ENCODE peak calls at places on chromosomes 6 and 20, in four cellular contexts. J is cardiac muscle cell; X is effector memory CD4-positive, alpha-beta T cell; R is endodermal cell. G is an unnamed sample. For H3K27me3, the result is how much of the 10 kb centered on the place peaks cover.

GRCh38 chr6:121839891-121840290 is 404.4 kb downstream of the GJA1 start:
- DNase-seq in X (no peak), J (no peak), R (no peak), G (no peak)

GRCh38 chr20:11905460-11906150 is 12.1 kb upstream of the BTBD3 start:
- DNase-seq in J (no peak), R (no peak), X (no peak), G (no peak)

GRCh38 chr20:24955045-24955444 is 6.0 kb downstream of the CST7 start:
- DNase-seq in R (peak), X (no peak), J (no peak), G (no peak)

GRCh38 chr6:109612268-109612667 is 78.7 kb downstream of the AK9 start:
- DNase-seq in J (no peak), X (no peak), R (no peak), G (no peak)

GRCh38 chr6:33417127-33417902 is 592 bp downstream of the CUTA start:
- DNase-seq in R (no peak), X (no peak), J (peak), G (no peak)

GRCh38 chr6:125598422-125598821 is 151.0 kb upstream of the HEY2 start:
- DNase-seq in X (no peak), J (peak), R (no peak), G (peak)

GRCh38 chr6:119501798-119502483 is 152.4 kb upstream of the MAN1A1 start:
- DNase-seq in R (no peak), X (no peak), J (no peak), G (no peak)

GRCh38 chr20:34437330-34437986 is 74.4 kb downstream of the ITCH start:
- DNase-seq in X (no peak), R (no peak), J (peak), G (no peak)

GRCh38 chr6:14441371-14441781 is 323.8 kb downstream of the CD83 start:
- DNase-seq in X (no peak), J (peak), R (no peak), G (no peak)

GRCh38 chr20:3900187-3900604 is 11.0 kb downstream of the PANK2 start:
- DNase-seq in X (no peak), J (no peak), R (no peak), G (no peak)

GRCh38 chr20:49455691-49456090 is 26.8 kb downstream of the KCNB1 start:
- DNase-seq in J (no peak), X (no peak), R (no peak), G (no peak)

GRCh38 chr6:81169166-81169565 is 583.3 kb downstream of the TENT5A start:
- DNase-seq in J (peak), X (no peak), R (no peak), G (no peak)

GRCh38 chr6:6699741-6700367 is 111.3 kb downstream of the LY86 start:
- DNase-seq in J (peak), X (no peak), R (peak), G (peak)

GRCh38 chr6:140663772-140664171 is 1289.3 kb upstream of the CITED2 start:
- DNase-seq in J (no peak), X (no peak), R (no peak), G (no peak)

GRCh38 chr20:52572687-52573086 is 381.1 kb upstream of the ZFP64 start:
- DNase-seq in R (no peak), X (no peak), J (peak), G (no peak)

GRCh38 chr6:26249959-26250805 is 114.8 kb upstream of the BTN3A2 start:
- DNase-seq in X (peak), R (peak), J (peak), G (peak)

GRCh38 chr20:19457551-19457950 is 245.1 kb downstream of the SLC24A3 start:
- DNase-seq in X (no peak), R (peak), J (no peak), G (no peak)

GRCh38 chr6:34059136-34059731 is 86.7 kb downstream of the GRM4 start:
- DNase-seq in X (no peak), R (no peak), J (no peak), G (no peak)

GRCh38 chr6:133396225-133396624 is 155.1 kb downstream of the EYA4 start:
- DNase-seq in R (no peak), X (no peak), J (peak), G (no peak)

GRCh38 chr20:45011108-45011526 is 44.8 kb downstream of the STK4 start:
- DNase-seq in X (peak), J (peak), R (peak), G (peak)

GRCh38 chr6:38846844-38847243 is 131.7 kb downstream of the DNAH8 start:
- DNase-seq in J (peak), X (no peak), R (no peak), G (no peak)

GRCh38 chr6:127118505-127119360 is at the start of gene RSPO3:
- DNase-seq in X (no peak), J (peak), R (peak), G (no peak)

GRCh38 chr20:3652646-3653596 is 10.3 kb downstream of the GFRA4 start:
- DNase-seq in X (no peak), J (no peak), R (no peak), G (no peak)

GRCh38 chr6:98977606-98978292 is 30.0 kb upstream of the FBXL4 start:
- DNase-seq in R (no peak), J (no peak), X (no peak), G (no peak)

GRCh38 chr6:43727634-43728033 is 40.0 kb upstream of the MRPS18A start:
- DNase-seq in R (peak), X (no peak), J (no peak), G (no peak)

GRCh38 chr6:217048-217659 is 75.1 kb upstream of the DUSP22 start:
- DNase-seq in X (no peak), R (peak), J (no peak), G (no peak)

GRCh38 chr20:24340933-24341332 is 128.5 kb upstream of the SYNDIG1 start:
- DNase-seq in R (no peak), X (no peak), J (no peak), G (no peak)

GRCh38 chr6:68196645-68197044 is 438.4 kb upstream of the ADGRB3 start:
- DNase-seq in J (peak), R (no peak), X (no peak), G (no peak)

GRCh38 chr20:51412333-51412761 is 130.2 kb downstream of the NFATC2 start:
- DNase-seq in R (peak), J (peak), X (no peak), G (peak)

GRCh38 chr6:21999012-21999528 is 297.8 kb downstream of the PRL start:
- DNase-seq in J (peak), X (no peak), R (no peak), G (no peak)

GRCh38 chr20:51802170-51802745 is at the start of gene SALL4:
- DNase-seq in J (peak), X (no peak), R (peak), G (no peak)

GRCh38 chr6:135182120-135182992 is 1.2 kb downstream of the MYB start:
- DNase-seq in X (no peak), J (peak), R (peak), G (no peak)

GRCh38 chr6:108321253-108321740 is 26.4 kb downstream of the AFG1L start:
- DNase-seq in R (no peak), J (peak), X (no peak), G (no peak)

GRCh38 chr6:8905647-8906231 is 470.4 kb upstream of the SLC35B3 start:
- DNase-seq in J (no peak), X (no peak), R (peak), G (no peak)

GRCh38 chr20:24990810-24991252 is 1.7 kb downstream of the APMAP start:
- DNase-seq in R (peak), J (no peak), X (no peak), G (no peak)

GRCh38 chr6:81450180-81450579 is 302.3 kb downstream of the TENT5A start:
- DNase-seq in X (no peak), R (no peak), J (no peak), G (no peak)

DNA sequence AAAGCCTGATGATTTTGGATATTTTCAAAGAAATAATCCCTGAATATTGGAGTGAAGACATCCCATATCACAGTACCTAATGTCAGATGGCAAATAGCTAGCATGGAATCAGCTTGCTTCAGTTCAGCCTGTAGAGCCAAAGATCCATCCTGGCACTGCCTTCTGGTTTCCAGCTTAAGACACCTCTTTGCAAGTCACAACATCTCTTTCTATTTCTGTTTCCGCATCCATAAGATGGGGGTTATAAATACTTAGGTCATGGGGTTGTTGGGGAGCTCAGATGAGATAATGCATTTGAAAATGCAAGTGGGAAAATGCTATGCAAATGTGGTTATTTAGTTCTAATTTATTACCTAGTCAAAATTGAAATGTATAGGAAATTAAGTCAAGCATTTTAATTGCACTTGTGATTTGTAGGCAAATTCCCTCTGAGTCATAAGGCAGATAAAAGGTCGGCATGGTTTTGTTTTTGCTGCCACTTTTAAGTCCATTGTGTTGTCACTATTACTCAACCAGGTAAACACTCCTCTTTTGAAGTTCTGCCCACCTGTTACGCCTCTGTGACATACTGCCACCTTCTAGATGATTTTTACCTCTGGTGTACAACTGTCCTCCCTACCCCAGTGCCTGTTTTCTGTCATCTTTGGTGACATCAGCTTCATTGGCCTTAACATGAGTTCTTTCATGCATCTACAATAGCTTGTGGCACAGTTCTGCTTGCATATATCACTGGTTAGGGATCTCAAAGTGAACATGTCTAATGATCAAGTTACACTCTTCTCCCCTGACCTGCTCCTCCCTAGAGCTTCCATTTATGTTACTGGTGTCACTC is 96.6 kb downstream of the CDKAL1 start:
- DNase-seq in X (no peak), R (no peak), J (no peak), G (no peak)
- H3K27me3 ChIP-seq in X (under half), R (under half), J (under half), G (under half)

GRCh38 chr20:62553136-62553837 is 77.5 kb upstream of the GATA5 start:
- DNase-seq in X (no peak), R (no peak), J (no peak), G (no peak)
- H3K27me3 ChIP-seq in X (under half), R (under half), J (under half), G (under half)

GRCh38 chr20:23251779-23252178 is 98.8 kb upstream of the NXT1 start:
- DNase-seq in J (no peak), R (no peak), X (no peak), G (no peak)
- H3K27me3 ChIP-seq in J (under half), R (under half), X (under half), G (under half)

DNA sequence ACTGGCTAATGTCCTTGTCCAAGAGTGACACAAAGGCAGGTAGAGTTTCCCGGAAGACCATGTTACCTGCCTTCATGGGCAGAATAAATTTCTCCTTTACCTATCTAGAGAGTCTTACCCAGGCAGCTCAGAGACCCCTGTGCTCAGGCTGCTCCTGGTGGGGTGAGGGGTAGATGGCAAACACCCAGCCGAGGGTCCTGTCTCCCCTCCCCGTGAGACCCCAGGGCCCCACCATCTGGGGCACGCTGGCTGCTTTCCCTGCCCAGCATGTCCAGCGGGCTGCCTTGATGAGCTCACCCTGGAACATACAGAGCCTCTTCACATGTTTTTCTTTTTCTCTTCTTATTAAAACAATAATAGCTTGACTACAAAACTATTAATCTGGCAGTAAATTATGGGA is 116.5 kb downstream of the EDN3 start:
- DNase-seq in J (no peak), X (no peak), R (no peak), G (no peak)
- H3K27me3 ChIP-seq in J (under half), X (under half), R (under half), G (under half)

GRCh38 chr6:137486388-137486787 is 7.8 kb downstream of the OLIG3 start:
- DNase-seq in R (peak), X (no peak), J (no peak), G (no peak)

GRCh38 chr6:137475103-137475502 is 19.1 kb downstream of the OLIG3 start:
- DNase-seq in R (peak), J (no peak), X (no peak), G (no peak)

GRCh38 chr6:137480431-137480830 is 13.8 kb downstream of the OLIG3 start:
- DNase-seq in X (no peak), R (no peak), J (no peak), G (no peak)
- H3K27me3 ChIP-seq in X (under half), R (under half), J (under half), G (under half)

GRCh38 chr20:46415773-46416172 is 9.4 kb upstream of the ELMO2 start:
- DNase-seq in X (no peak), R (no peak), J (no peak), G (no peak)

GRCh38 chr20:46423342-46423741 is 16.9 kb upstream of the ELMO2 start:
- DNase-seq in X (no peak), R (peak), J (no peak), G (no peak)

GRCh38 chr20:46423882-46424482 is 17.6 kb upstream of the ELMO2 start:
- DNase-seq in X (no peak), R (no peak), J (peak), G (no peak)

GRCh38 chr20:46414608-46415007 is 8.2 kb upstream of the ELMO2 start:
- DNase-seq in R (no peak), J (no peak), X (no peak), G (no peak)

GRCh38 chr20:46419882-46420281 is 13.5 kb upstream of the ELMO2 start:
- DNase-seq in J (no peak), R (no peak), X (no peak), G (no peak)
- H3K27me3 ChIP-seq in J (under half), R (under half), X (under half), G (under half)

GRCh38 chr20:21520702-21521595 is 7.1 kb upstream of the NKX2-2 start:
- DNase-seq in R (peak), J (peak), X (no peak), G (no peak)
- H3K27me3 ChIP-seq in R (half or more), J (half or more), X (half or more), G (under half)

GRCh38 chr20:61908057-61909026 is 157.3 kb downstream of the TAF4 start:
- DNase-seq in J (no peak), X (no peak), R (no peak), G (no peak)
- H3K27me3 ChIP-seq in J (under half), X (under half), R (under half), G (under half)

DNA sequence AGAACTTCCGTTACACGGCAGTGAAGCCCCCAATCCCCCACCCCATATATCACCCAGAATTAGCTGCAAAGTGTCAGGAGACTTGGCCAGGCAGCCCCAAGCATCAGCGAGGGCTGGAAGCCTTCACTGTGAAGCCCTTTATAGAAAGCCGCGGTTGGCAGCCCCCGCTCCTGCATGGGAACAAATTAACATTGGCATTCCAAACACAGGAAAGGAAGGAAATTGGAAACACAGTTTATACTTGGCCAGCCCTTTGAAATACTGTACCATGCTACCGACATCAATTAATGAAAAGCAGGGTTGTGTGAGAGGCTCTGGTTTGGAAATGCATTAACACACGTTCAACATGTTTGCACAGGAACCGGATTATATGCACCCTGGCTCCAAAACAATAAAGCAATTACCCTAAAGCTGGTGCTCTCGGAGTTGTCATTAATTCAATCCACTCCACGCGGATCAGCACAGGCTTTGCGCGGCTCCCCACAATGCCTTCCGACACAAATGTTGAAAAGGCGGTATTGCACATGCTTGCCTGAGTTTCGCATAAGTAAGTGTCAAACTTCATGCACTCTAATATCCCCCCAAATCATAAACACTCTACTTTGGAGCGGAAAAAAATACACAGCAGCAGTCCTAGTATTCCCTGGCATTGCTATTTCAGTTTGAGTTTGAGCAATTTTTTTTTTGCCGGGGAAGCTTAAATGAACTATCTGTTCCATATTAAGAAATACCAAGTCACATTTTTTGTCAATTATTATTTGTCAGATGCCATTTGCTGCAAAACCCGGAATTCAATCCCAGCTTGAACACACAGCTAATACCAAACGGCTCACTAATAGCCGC is 7.0 kb downstream of the BMP7 start:
- DNase-seq in X (no peak), R (peak), J (no peak), G (no peak)
- H3K27me3 ChIP-seq in X (under half), R (under half), J (under half), G (under half)

DNA sequence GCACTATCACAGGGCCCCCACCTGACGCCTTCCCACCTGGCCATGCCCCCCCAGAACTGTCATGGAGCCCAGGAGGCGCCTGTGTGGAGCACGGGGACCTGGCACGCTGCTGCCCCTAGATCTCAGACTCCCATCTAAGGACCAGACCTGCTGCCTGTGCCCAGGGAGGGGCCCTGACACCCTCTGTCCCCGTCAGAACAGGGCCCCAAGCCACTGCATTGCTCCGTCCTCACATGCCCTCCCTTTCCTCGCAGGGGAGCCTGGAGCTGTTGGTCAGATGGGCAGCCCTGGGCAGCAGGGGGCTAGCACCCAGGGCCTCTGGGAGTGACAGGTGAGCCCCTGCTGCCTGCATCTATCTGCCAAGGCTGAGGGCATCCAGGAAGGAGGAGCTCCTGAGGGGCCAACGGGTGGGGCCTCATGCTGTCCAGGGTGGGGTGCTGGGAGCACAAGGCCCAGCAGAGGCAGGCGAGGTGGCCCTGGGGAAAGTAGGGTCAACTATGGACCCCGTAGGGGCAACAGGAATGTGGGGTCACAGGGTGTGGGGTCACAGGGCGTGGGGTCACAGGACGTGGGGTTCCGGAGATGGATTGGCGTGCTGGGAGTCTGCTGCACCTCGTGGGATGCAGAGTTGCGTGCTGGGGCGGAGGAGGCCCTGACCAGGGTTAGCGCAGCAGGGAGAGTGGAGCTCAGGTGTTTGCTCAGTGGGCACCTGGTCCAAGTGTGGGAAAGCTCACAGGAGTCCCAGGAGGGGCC is 31.6 kb downstream of the CHRNA4 start:
- DNase-seq in R (no peak), X (no peak), J (no peak), G (no peak)
- H3K27me3 ChIP-seq in R (under half), X (under half), J (under half), G (under half)